ENCODE peak calls at places on chromosomes 1 and 21, in eight cellular contexts. Q is NCI-H1092 treated with DMSO at 0.1 percent for 48 hours; U is stimulated activated CD4-positive, alpha-beta T cell treated with anti-CD3 and anti-CD28 coated beads, Interleukin-1b, Interleukin-23, amount 100 ng/mL, for 24 hours; Y is tibial nerve; V is Daoy; N is left ventricle myocardium inferior; L is NCI-H460; R is HT1080. O is an unnamed sample.

GRCh38 chr1:243287652-243288051 is 31.8 kb downstream of the SDCCAG8 start:
- DNase-seq in Q (no peak), U (no peak), Y (no peak), V (peak), N (no peak), L (peak), R (peak), O (no peak)

GRCh38 chr1:186059311-186059710 is 315.7 kb downstream of the TPR start:
- DNase-seq in Q (no peak), U (no peak), Y (no peak), V (no peak), N (no peak), L (no peak), R (no peak), O (no peak)

GRCh38 chr1:96370752-96371151 is 350.8 kb upstream of the PTBP2 start:
- DNase-seq in Q (no peak), U (no peak), Y (no peak), V (peak), N (no peak), L (no peak), R (peak), O (no peak)

GRCh38 chr1:229024528-229025119 is 246.3 kb upstream of the RAB4A start:
- DNase-seq in Q (no peak), U (no peak), Y (no peak), V (peak), N (peak), L (peak), R (peak), O (no peak)

GRCh38 chr1:185843297-185843869 is 109.2 kb downstream of the HMCN1 start:
- DNase-seq in Q (no peak), U (no peak), Y (no peak), V (no peak), N (no peak), L (no peak), R (no peak), O (no peak)

GRCh38 chr1:192104852-192105251 is 53.4 kb upstream of the RGS18 start:
- DNase-seq in Q (no peak), U (no peak), Y (no peak), V (no peak), N (no peak), L (no peak), R (peak), O (no peak)

GRCh38 chr1:237033061-237033460 is 8.9 kb upstream of the RYR2 start:
- DNase-seq in Q (no peak), U (no peak), Y (no peak), V (no peak), N (no peak), L (no peak), R (no peak), O (no peak)

GRCh38 chr1:234500269-234500668 is 21.3 kb upstream of the TARBP1 start:
- DNase-seq in Q (peak), U (no peak), Y (no peak), V (peak), N (no peak), L (no peak), R (no peak), O (no peak)

GRCh38 chr1:24925082-24925779 is 4.8 kb downstream of the RUNX3 start:
- DNase-seq in Q (no peak), U (no peak), Y (no peak), V (no peak), N (no peak), L (no peak), R (no peak), O (no peak)

GRCh38 chr1:234914606-234915290 is 213.9 kb downstream of the TOMM20 start:
- DNase-seq in Q (no peak), U (no peak), Y (no peak), V (no peak), N (no peak), L (no peak), R (no peak), O (no peak)

GRCh38 chr1:92804721-92805169 is 19.8 kb upstream of the EVI5 start:
- DNase-seq in Q (no peak), U (no peak), Y (no peak), V (peak), N (peak), L (peak), R (peak), O (no peak)

GRCh38 chr1:11341881-11342552 is 69.0 kb downstream of the UBIAD1 start:
- DNase-seq in Q (peak), U (no peak), Y (no peak), V (no peak), N (no peak), L (no peak), R (no peak), O (no peak)

GRCh38 chr1:4726620-4727341 is 72.4 kb downstream of the AJAP1 start:
- DNase-seq in Q (no peak), U (no peak), Y (no peak), V (peak), N (no peak), L (no peak), R (peak), O (no peak)

GRCh38 chr21:36245115-36245514 is 74.9 kb upstream of the MORC3 start:
- DNase-seq in Q (no peak), U (no peak), Y (no peak), V (no peak), N (no peak), L (no peak), R (no peak), O (no peak)

GRCh38 chr21:45091540-45092322 is 17.4 kb downstream of the ADARB1 start:
- DNase-seq in Q (peak), U (no peak), Y (no peak), V (no peak), N (no peak), L (no peak), R (no peak), O (no peak)

GRCh38 chr1:8625981-8626898 is 191.2 kb downstream of the RERE start:
- DNase-seq in Q (no peak), U (no peak), Y (no peak), V (peak), N (no peak), L (no peak), R (peak), O (no peak)

GRCh38 chr1:117061986-117062415 is 1.9 kb downstream of the TTF2 start:
- DNase-seq in Q (no peak), U (no peak), Y (no peak), V (peak), N (no peak), L (no peak), R (peak), O (no peak)

GRCh38 chr1:58823481-58824010 is 39.7 kb upstream of the JUN start:
- DNase-seq in Q (no peak), U (no peak), Y (no peak), V (peak), N (no peak), L (no peak), R (peak), O (no peak)

GRCh38 chr21:27024316-27024715 is 57.4 kb upstream of the ADAMTS5 start:
- DNase-seq in Q (no peak), U (no peak), Y (no peak), V (no peak), N (no peak), L (no peak), R (no peak), O (no peak)

GRCh38 chr1:97739596-97740103 is 181.2 kb downstream of the DPYD start:
- DNase-seq in Q (no peak), U (no peak), Y (no peak), V (no peak), N (no peak), L (no peak), R (no peak), O (no peak)

GRCh38 chr1:185245466-185245865 is 71.6 kb downstream of the IVNS1ABP start:
- DNase-seq in Q (no peak), U (no peak), Y (no peak), V (no peak), N (no peak), L (no peak), R (peak), O (no peak)

GRCh38 chr1:42979888-42980800 is 21.5 kb upstream of the SLC2A1 start:
- DNase-seq in Q (no peak), U (no peak), Y (no peak), V (no peak), N (no peak), L (no peak), R (no peak), O (no peak)